ENCODE peak calls at places on chromosomes 4 and X, in seven cellular contexts. F is activated naive CD4-positive, alpha-beta T cell treated with anti-CD3 and anti-CD28 coated beads, Interleukin-2, amount 50 U/mL, for 72 hours; Y is upper lobe of right lung; B is pancreas; C is DMS79 treated with DMSO at 0.1 percent for 48 hours; Q is effector memory CD4-positive, alpha-beta T cell; D is NCI-H526 treated with DMSO at 0.1 percent for 48 hours. A is an unnamed sample.

GRCh38 chr4:77201857-77202256 is 44.9 kb downstream of the CCNG2 start:
- DNase-seq in F (no peak), Y (no peak), B (no peak), C (no peak), Q (no peak), D (no peak), A (no peak)

GRCh38 chrX:7515681-7516413 is 327.1 kb upstream of the VCX start:
- DNase-seq in F (no peak), Y (no peak), B (no peak), C (no peak), Q (no peak), D (no peak), A (no peak)

GRCh38 chrX:47859686-47860085 is 23.0 kb downstream of the ZNF81 start:
- DNase-seq in F (no peak), Y (no peak), B (no peak), C (no peak), Q (no peak), D (no peak), A (no peak)

GRCh38 chr4:75698162-75698962 is 25.2 kb upstream of the G3BP2 start:
- DNase-seq in F (no peak), Y (no peak), B (no peak), C (no peak), Q (no peak), D (no peak), A (no peak)

GRCh38 chr4:107449611-107450369 is 270.2 kb downstream of the PAPSS1 start:
- DNase-seq in F (no peak), Y (no peak), B (no peak), C (no peak), Q (no peak), D (no peak), A (no peak)

GRCh38 chrX:134558133-134558532 is 98.2 kb downstream of the HPRT1 start:
- DNase-seq in F (no peak), Y (no peak), B (no peak), C (no peak), Q (no peak), D (no peak), A (no peak)

GRCh38 chr4:153142700-153143438 is 61.4 kb upstream of the TRIM2 start:
- DNase-seq in F (peak), Y (peak), B (peak), C (peak), Q (peak), D (peak), A (no peak)

GRCh38 chr4:159052315-159052714 is 50.6 kb upstream of the RAPGEF2 start:
- DNase-seq in F (no peak), Y (no peak), B (no peak), C (no peak), Q (no peak), D (no peak), A (no peak)

GRCh38 chr4:87410669-87411068 is 11.7 kb upstream of the NUDT9 start:
- DNase-seq in F (no peak), Y (no peak), B (no peak), C (no peak), Q (no peak), D (no peak), A (no peak)

GRCh38 chrX:1244164-1245076 is 24.2 kb upstream of the CSF2RA start:
- DNase-seq in F (no peak), Y (no peak), B (no peak), C (no peak), Q (no peak), D (no peak), A (no peak)

GRCh38 chr4:124337874-124338273 is 374.7 kb downstream of the ANKRD50 start:
- DNase-seq in F (no peak), Y (no peak), B (peak), C (no peak), Q (no peak), D (no peak), A (no peak)

GRCh38 chr4:85637778-85638177 is 162.8 kb downstream of the ARHGAP24 start:
- DNase-seq in F (no peak), Y (no peak), B (no peak), C (no peak), Q (no peak), D (no peak), A (no peak)

GRCh38 chr4:83387922-83388676 is 53.5 kb upstream of the HPSE start:
- DNase-seq in F (no peak), Y (no peak), B (peak), C (no peak), Q (no peak), D (no peak), A (no peak)

GRCh38 chr4:64821612-64822011 is 412.4 kb upstream of the TECRL start:
- DNase-seq in F (no peak), Y (no peak), B (no peak), C (no peak), Q (no peak), D (no peak), A (no peak)

GRCh38 chr4:153759407-153760226 is at the start of gene RNF175:
- DNase-seq in F (peak), Y (no peak), B (no peak), C (peak), Q (no peak), D (no peak), A (no peak)

GRCh38 chr4:15198070-15198727 is 195.9 kb downstream of the CPEB2 start:
- DNase-seq in F (no peak), Y (no peak), B (no peak), C (no peak), Q (no peak), D (no peak), A (no peak)

GRCh38 chr4:182533948-182534347 is 290.7 kb downstream of the TENM3 start:
- DNase-seq in F (no peak), Y (no peak), B (no peak), C (no peak), Q (no peak), D (no peak), A (no peak)

GRCh38 chr4:21885241-21885640 is 63.3 kb downstream of the KCNIP4 start:
- DNase-seq in F (no peak), Y (no peak), B (no peak), C (no peak), Q (no peak), D (no peak), A (no peak)

GRCh38 chr4:62087706-62088105 is 887.6 kb downstream of the ADGRL3 start:
- DNase-seq in F (no peak), Y (no peak), B (no peak), C (no peak), Q (no peak), D (no peak), A (no peak)

GRCh38 chr4:22264261-22264660 is 251.6 kb downstream of the ADGRA3 start:
- DNase-seq in F (no peak), Y (no peak), B (no peak), C (peak), Q (no peak), D (no peak), A (no peak)

GRCh38 chrX:110414679-110415439 is 56.2 kb downstream of the RTL9 start:
- DNase-seq in F (no peak), Y (no peak), B (no peak), C (no peak), Q (no peak), D (no peak), A (no peak)

GRCh38 chrX:107935200-107935599 is 47.0 kb downstream of the TEX13B start:
- DNase-seq in F (no peak), Y (no peak), B (no peak), C (no peak), Q (no peak), D (no peak), A (no peak)

GRCh38 chrX:21479695-21480280 is 105.6 kb downstream of the CNKSR2 start:
- DNase-seq in F (peak), Y (no peak), B (no peak), C (no peak), Q (no peak), D (peak), A (no peak)

GRCh38 chrX:108309144-108309543 is 129.1 kb downstream of the COL4A6 start:
- DNase-seq in F (no peak), Y (no peak), B (no peak), C (no peak), Q (no peak), D (no peak), A (no peak)

GRCh38 chrX:153727108-153727931 is 2.7 kb downstream of the ABCD1 start:
- DNase-seq in F (no peak), Y (peak), B (peak), C (peak), Q (no peak), D (no peak), A (no peak)